ENCODE peak calls at places on chromosomes 2 and 18, in ten cellular contexts. F is gastrocnemius medialis, A is uterus, V is tibial artery, T is lower lobe of right lung, K is mucosa of descending colon, Y is cardiac muscle cell, N is sigmoid colon, X is heart left ventricle, B is heart right ventricle. O is an unnamed sample.

GRCh38 chr2:217714268-217714643 is 288.5 kb downstream of the TNS1 start:
- DNase-seq in F (no peak), A (no peak), V (peak), T (peak), K (no peak), Y (no peak), N (peak), X (peak), B (peak), O (no peak)

GRCh38 chr18:74519320-74520095 is 14.8 kb upstream of the CNDP1 start:
- DNase-seq in F (no peak), A (no peak), V (peak), T (no peak), K (no peak), Y (no peak), N (peak), X (no peak), B (no peak), O (no peak)

GRCh38 chr2:241692448-241692847 is 5.8 kb upstream of the DTYMK start:
- DNase-seq in F (no peak), A (no peak), V (no peak), T (no peak), K (no peak), Y (no peak), N (no peak), X (no peak), B (no peak), O (no peak)

GRCh38 chr18:8996771-8997432 is 105.6 kb upstream of the NDUFV2 start:
- DNase-seq in F (no peak), A (no peak), V (no peak), T (no peak), K (no peak), Y (no peak), N (no peak), X (no peak), B (no peak), O (no peak)

GRCh38 chr18:45910405-45911023 is 56.6 kb downstream of the EPG5 start:
- DNase-seq in F (no peak), A (no peak), V (no peak), T (peak), K (peak), Y (peak), N (no peak), X (peak), B (peak), O (peak)

GRCh38 chr18:48446582-48447225 is 37.5 kb upstream of the ZBTB7C start:
- DNase-seq in F (peak), A (peak), V (peak), T (peak), K (peak), Y (peak), N (peak), X (peak), B (peak), O (peak)

GRCh38 chr18:3493501-3494244 is 43.7 kb downstream of the TGIF1 start:
- DNase-seq in F (no peak), A (no peak), V (no peak), T (no peak), K (no peak), Y (no peak), N (no peak), X (no peak), B (no peak), O (no peak)

GRCh38 chr2:231751042-231751815 is 29.9 kb downstream of the PDE6D start:
- DNase-seq in F (no peak), A (no peak), V (no peak), T (no peak), K (no peak), Y (no peak), N (no peak), X (no peak), B (no peak), O (no peak)

GRCh38 chr2:48560546-48561209 is 30.7 kb downstream of the STON1 start:
- DNase-seq in F (no peak), A (no peak), V (no peak), T (no peak), K (no peak), Y (no peak), N (no peak), X (no peak), B (no peak), O (no peak)

GRCh38 chr2:42938671-42939370 is 146.4 kb upstream of the HAAO start:
- DNase-seq in F (no peak), A (no peak), V (no peak), T (no peak), K (no peak), Y (no peak), N (no peak), X (no peak), B (no peak), O (no peak)

GRCh38 chr2:207483066-207483465 is 46.7 kb upstream of the CREB1 start:
- DNase-seq in F (no peak), A (no peak), V (no peak), T (no peak), K (no peak), Y (no peak), N (no peak), X (no peak), B (no peak), O (no peak)

GRCh38 chr2:138531913-138532312 is 30.3 kb downstream of the SPOPL start:
- DNase-seq in F (no peak), A (no peak), V (no peak), T (no peak), K (no peak), Y (peak), N (no peak), X (no peak), B (no peak), O (no peak)

GRCh38 chr2:101630224-101630949 is 67.1 kb upstream of the MAP4K4 start:
- DNase-seq in F (peak), A (no peak), V (no peak), T (peak), K (no peak), Y (no peak), N (no peak), X (no peak), B (no peak), O (no peak)

GRCh38 chr2:121521359-121521758 is 9.3 kb upstream of the RNU4ATAC start:
- DNase-seq in F (no peak), A (no peak), V (no peak), T (no peak), K (no peak), Y (no peak), N (no peak), X (no peak), B (no peak), O (peak)

GRCh38 chr2:8575011-8575750 is 106.7 kb upstream of the ID2 start:
- DNase-seq in F (no peak), A (peak), V (no peak), T (no peak), K (peak), Y (no peak), N (peak), X (peak), B (no peak), O (no peak)

GRCh38 chr18:44789704-44790103 is 109.0 kb downstream of the SETBP1 start:
- DNase-seq in F (no peak), A (peak), V (no peak), T (no peak), K (no peak), Y (no peak), N (no peak), X (no peak), B (peak), O (peak)

GRCh38 chr2:5537180-5537579 is 155.0 kb upstream of the SOX11 start:
- DNase-seq in F (no peak), A (no peak), V (no peak), T (no peak), K (no peak), Y (no peak), N (no peak), X (no peak), B (no peak), O (no peak)

GRCh38 chr2:174438146-174438886 is 42.8 kb downstream of the SCRN3 start:
- DNase-seq in F (peak), A (no peak), V (peak), T (no peak), K (no peak), Y (no peak), N (peak), X (peak), B (peak), O (no peak)

GRCh38 chr18:22985250-22985649 is 52.1 kb downstream of the RBBP8 start:
- DNase-seq in F (no peak), A (no peak), V (no peak), T (no peak), K (no peak), Y (no peak), N (no peak), X (no peak), B (no peak), O (no peak)

GRCh38 chr2:152222975-152223638 is 47.5 kb upstream of the STAM2 start:
- DNase-seq in F (peak), A (peak), V (peak), T (no peak), K (no peak), Y (peak), N (peak), X (peak), B (peak), O (peak)

GRCh38 chr2:60992985-60993392 is 24.5 kb upstream of the PEX13 start:
- DNase-seq in F (no peak), A (no peak), V (no peak), T (no peak), K (no peak), Y (no peak), N (no peak), X (no peak), B (no peak), O (no peak)

GRCh38 chr2:60595953-60596352 is 42.5 kb upstream of the BCL11A start:
- DNase-seq in F (no peak), A (no peak), V (no peak), T (no peak), K (no peak), Y (no peak), N (no peak), X (no peak), B (no peak), O (no peak)

GRCh38 chr2:165149439-165149838 is 54.4 kb downstream of the SCN3A start:
- DNase-seq in F (no peak), A (no peak), V (no peak), T (no peak), K (no peak), Y (no peak), N (no peak), X (no peak), B (no peak), O (no peak)
- H3K4me3 ChIP-seq in F (no peak), A (no peak), V (no peak), T (no peak), K (no peak), Y (no peak), N (no peak), X (no peak), B (no peak), O (no peak)

DNA sequence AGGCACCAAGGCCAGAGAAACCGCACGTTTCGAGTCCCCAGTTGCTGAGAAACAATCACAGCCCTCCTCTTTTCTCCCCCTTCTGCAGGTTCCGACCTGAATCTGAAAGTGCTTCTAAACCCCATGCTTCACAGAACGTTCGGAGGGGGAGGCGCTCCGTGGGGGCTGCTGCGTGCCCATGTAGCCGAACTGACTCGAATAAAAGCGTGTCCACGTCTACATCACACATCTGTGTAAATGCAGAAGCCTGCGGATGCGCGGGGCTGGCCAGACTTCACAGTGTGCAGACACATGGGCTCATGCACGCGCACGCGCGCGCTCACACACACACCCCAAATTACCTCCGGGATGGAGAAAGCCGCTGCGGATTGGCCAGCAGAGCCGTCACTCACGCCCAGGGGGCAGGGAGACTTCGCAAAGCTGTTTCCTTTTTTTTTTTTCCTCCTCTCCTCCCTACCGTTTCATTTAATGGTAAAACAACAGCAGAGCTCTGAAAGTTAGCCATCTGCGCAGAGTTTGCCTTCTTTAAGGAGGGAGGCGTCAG is 2.3 kb downstream of the ZNF516 start:
- DNase-seq in F (peak), A (peak), V (peak), T (peak), K (peak), Y (peak), N (peak), X (peak), B (peak), O (peak)
- TF ChIP-seq CTCF in F (no peak), A (no peak), V (no peak), T (no peak), K (no peak), Y (no peak), N (no peak), X (no peak), B (no peak), O (no peak)

GRCh38 chr2:70946832-70947442 is 11.2 kb downstream of the ATP6V1B1 start:
- DNase-seq in F (no peak), A (peak), V (peak), T (no peak), K (no peak), Y (peak), N (peak), X (no peak), B (no peak), O (peak)

GRCh38 chr2:70948350-70949003 is 12.8 kb downstream of the ATP6V1B1 start:
- DNase-seq in F (peak), A (peak), V (peak), T (peak), K (peak), Y (peak), N (peak), X (peak), B (peak), O (peak)

GRCh38 chr2:70949086-70949485 is 13.4 kb downstream of the ATP6V1B1 start:
- DNase-seq in F (no peak), A (no peak), V (no peak), T (no peak), K (no peak), Y (no peak), N (no peak), X (no peak), B (no peak), O (no peak)

GRCh38 chr2:70944291-70944690 is 8.6 kb downstream of the ATP6V1B1 start:
- DNase-seq in F (no peak), A (no peak), V (peak), T (no peak), K (no peak), Y (no peak), N (peak), X (no peak), B (no peak), O (no peak)

GRCh38 chr2:70947556-70948184 is 12.0 kb downstream of the ATP6V1B1 start:
- DNase-seq in F (no peak), A (no peak), V (peak), T (no peak), K (no peak), Y (no peak), N (peak), X (no peak), B (no peak), O (no peak)
- H3K4me3 ChIP-seq in F (peak), A (peak), V (peak), T (peak), K (no peak), Y (no peak), N (no peak), X (peak), B (no peak), O (no peak)

GRCh38 chr2:129728251-129728972 is 251.1 kb upstream of the RAB6C start:
- DNase-seq in F (no peak), A (no peak), V (no peak), T (no peak), K (no peak), Y (no peak), N (no peak), X (no peak), B (no peak), O (no peak)

GRCh38 chr2:129724021-129724757 is 255.3 kb upstream of the RAB6C start:
- DNase-seq in F (no peak), A (no peak), V (no peak), T (no peak), K (no peak), Y (no peak), N (no peak), X (no peak), B (no peak), O (no peak)

GRCh38 chr2:129723277-129724020 is 256.0 kb upstream of the RAB6C start:
- DNase-seq in F (no peak), A (no peak), V (no peak), T (no peak), K (no peak), Y (no peak), N (no peak), X (no peak), B (no peak), O (no peak)

GRCh38 chr2:129727286-129727685 is 252.2 kb upstream of the RAB6C start:
- DNase-seq in F (no peak), A (no peak), V (no peak), T (no peak), K (no peak), Y (no peak), N (no peak), X (no peak), B (no peak), O (no peak)

DNA sequence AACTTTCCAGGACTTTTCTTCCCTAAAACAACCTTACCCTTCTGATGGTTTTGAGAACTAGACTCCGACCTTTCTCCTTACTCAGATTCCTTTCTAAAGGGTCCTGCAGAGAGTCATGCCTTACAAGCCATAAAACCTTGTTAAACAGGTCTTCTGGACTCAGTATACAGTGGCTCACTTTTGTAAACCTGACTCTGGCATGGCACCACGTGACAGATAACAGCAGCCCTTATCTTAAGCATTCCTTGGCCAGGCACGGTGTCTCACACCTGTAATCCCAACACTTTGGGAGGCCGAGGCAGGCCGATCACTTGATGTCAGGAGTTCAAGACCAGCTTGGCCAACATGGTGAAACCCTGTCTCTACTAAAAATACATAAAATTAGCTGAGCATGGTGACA is 253.2 kb upstream of the RAB6C start:
- DNase-seq in F (no peak), A (no peak), V (no peak), T (no peak), K (no peak), Y (no peak), N (no peak), X (no peak), B (no peak), O (no peak)
- TF ChIP-seq CTCF in F (no peak), A (no peak), V (no peak), T (no peak), K (no peak), Y (no peak), N (no peak), X (no peak), B (no peak), O (no peak)

O was measured in astrocyte of the cerebellum.